ENCODE peak calls at places on chromosome 11, in six cellular contexts. One of them, this sample, is unnamed.

GRCh38 chr11:118057424-118058145 is 19.3 kb upstream of the TMPRSS4 start:
- DNase-seq in activated CD4-positive, alpha-beta T cell treated with anti-CD3 and anti-CD28 coated beads for 24 hours: no peak
- DNase-seq in activated T-cell treated with anti-CD3 and anti-CD28 coated beads, Interleukin-2, amount 50 U/mL, for 4 hours: no peak
- DNase-seq in KBM-7: no peak
- DNase-seq in erythroblast: no peak
- DNase-seq in KG1: no peak
- DNase-seq in this sample: no peak

GRCh38 chr11:63802637-63803414 is 10.4 kb upstream of the SPINDOC start:
- DNase-seq in KBM-7: no peak
- DNase-seq in erythroblast: peak; percentile 25
- DNase-seq in activated CD4-positive, alpha-beta T cell treated with anti-CD3 and anti-CD28 coated beads for 24 hours: no peak
- DNase-seq in activated T-cell treated with anti-CD3 and anti-CD28 coated beads, Interleukin-2, amount 50 U/mL, for 4 hours: no peak
- DNase-seq in KG1: no peak
- DNase-seq in this sample: no peak

GRCh38 chr11:68843052-68843561 is 1.4 kb upstream of the CPT1A start:
- DNase-seq in erythroblast: peak; percentile 65
- DNase-seq in KBM-7: peak; percentile 64
- DNase-seq in activated T-cell treated with anti-CD3 and anti-CD28 coated beads, Interleukin-2, amount 50 U/mL, for 4 hours: peak; percentile 40
- DNase-seq in activated CD4-positive, alpha-beta T cell treated with anti-CD3 and anti-CD28 coated beads for 24 hours: no peak
- DNase-seq in KG1: peak; percentile 56
- DNase-seq in this sample: no peak

GRCh38 chr11:107799245-107799859 is 59.2 kb downstream of the SLC35F2 start:
- DNase-seq in erythroblast: peak; percentile 52
- DNase-seq in activated CD4-positive, alpha-beta T cell treated with anti-CD3 and anti-CD28 coated beads for 24 hours: peak; percentile 51
- DNase-seq in KG1: peak; percentile 20
- DNase-seq in activated T-cell treated with anti-CD3 and anti-CD28 coated beads, Interleukin-2, amount 50 U/mL, for 4 hours: peak; percentile 57
- DNase-seq in KBM-7: peak; percentile 69
- DNase-seq in this sample: peak; percentile 9

GRCh38 chr11:72179049-72179803 is 12.7 kb upstream of the FOLR1 start:
- DNase-seq in activated CD4-positive, alpha-beta T cell treated with anti-CD3 and anti-CD28 coated beads for 24 hours: no peak
- DNase-seq in erythroblast: no peak
- DNase-seq in KG1: no peak
- DNase-seq in activated T-cell treated with anti-CD3 and anti-CD28 coated beads, Interleukin-2, amount 50 U/mL, for 4 hours: no peak
- DNase-seq in KBM-7: no peak
- DNase-seq in this sample: no peak

GRCh38 chr11:115980747-115981475 is 476.7 kb upstream of the CADM1 start:
- DNase-seq in activated CD4-positive, alpha-beta T cell treated with anti-CD3 and anti-CD28 coated beads for 24 hours: no peak
- DNase-seq in KBM-7: no peak
- DNase-seq in activated T-cell treated with anti-CD3 and anti-CD28 coated beads, Interleukin-2, amount 50 U/mL, for 4 hours: no peak
- DNase-seq in KG1: no peak
- DNase-seq in erythroblast: no peak
- DNase-seq in this sample: no peak

GRCh38 chr11:12161137-12161536 is 50.7 kb downstream of the MICAL2 start:
- DNase-seq in KG1: no peak
- DNase-seq in KBM-7: no peak
- DNase-seq in activated CD4-positive, alpha-beta T cell treated with anti-CD3 and anti-CD28 coated beads for 24 hours: no peak
- DNase-seq in activated T-cell treated with anti-CD3 and anti-CD28 coated beads, Interleukin-2, amount 50 U/mL, for 4 hours: no peak
- DNase-seq in erythroblast: no peak
- DNase-seq in this sample: no peak

GRCh38 chr11:27701262-27702105 is 1.2 kb upstream of the BDNF start:
- DNase-seq in KBM-7: peak; percentile 40
- DNase-seq in erythroblast: peak; percentile 9
- DNase-seq in KG1: no peak
- DNase-seq in activated CD4-positive, alpha-beta T cell treated with anti-CD3 and anti-CD28 coated beads for 24 hours: no peak
- DNase-seq in activated T-cell treated with anti-CD3 and anti-CD28 coated beads, Interleukin-2, amount 50 U/mL, for 4 hours: no peak
- DNase-seq in this sample: no peak

GRCh38 chr11:19737575-19737974 is 24.9 kb downstream of the NAV2 start:
- DNase-seq in KBM-7: no peak
- DNase-seq in KG1: no peak
- DNase-seq in activated T-cell treated with anti-CD3 and anti-CD28 coated beads, Interleukin-2, amount 50 U/mL, for 4 hours: no peak
- DNase-seq in erythroblast: no peak
- DNase-seq in activated CD4-positive, alpha-beta T cell treated with anti-CD3 and anti-CD28 coated beads for 24 hours: no peak
- DNase-seq in this sample: no peak

This sample was measured in H1.